ENCODE peak calls at places on chromosomes 5 and 9, in four cellular contexts. One of them, this sample, is unnamed.

GRCh38 chr5:67268233-67269011 is 71.8 kb upstream of the CD180 start:
- DNase-seq in right atrium auricular region: peak; percentile 84
- DNase-seq in uterus: peak; percentile 93
- DNase-seq in fibroblast of lung: peak; percentile 91
- DNase-seq in this sample: no peak

GRCh38 chr9:124886461-124886860 is 24.5 kb downstream of the ARPC5L start:
- DNase-seq in right atrium auricular region: no peak
- DNase-seq in uterus: no peak
- DNase-seq in fibroblast of lung: no peak
- DNase-seq in this sample: no peak

GRCh38 chr5:159774476-159775031 is 141.7 kb upstream of the ADRA1B start:
- DNase-seq in right atrium auricular region: no peak
- DNase-seq in uterus: no peak
- DNase-seq in fibroblast of lung: no peak
- DNase-seq in this sample: no peak

GRCh38 chr5:179766726-179767455 is 26.9 kb upstream of the LTC4S start:
- DNase-seq in right atrium auricular region: no peak
- DNase-seq in uterus: no peak
- DNase-seq in fibroblast of lung: peak; percentile 25
- DNase-seq in this sample: no peak

GRCh38 chr9:135275926-135276289 is 188.4 kb downstream of the OLFM1 start:
- DNase-seq in right atrium auricular region: no peak
- DNase-seq in uterus: no peak
- DNase-seq in fibroblast of lung: no peak
- DNase-seq in this sample: no peak

GRCh38 chr9:8262625-8263622 is 463.3 kb upstream of the DMAC1 start:
- DNase-seq in right atrium auricular region: no peak
- DNase-seq in uterus: no peak
- DNase-seq in fibroblast of lung: no peak
- DNase-seq in this sample: no peak

GRCh38 chr9:82127993-82128710 is 139.6 kb downstream of the SPATA31D1 start:
- DNase-seq in right atrium auricular region: no peak
- DNase-seq in uterus: no peak
- DNase-seq in fibroblast of lung: no peak
- DNase-seq in this sample: no peak

GRCh38 chr5:157560560-157560959 is 15.0 kb downstream of the ADAM19 start:
- DNase-seq in right atrium auricular region: no peak
- DNase-seq in uterus: no peak
- DNase-seq in fibroblast of lung: no peak
- DNase-seq in this sample: no peak

GRCh38 chr5:142839711-142840441 is 69.7 kb downstream of the ARHGAP26 start:
- DNase-seq in right atrium auricular region: peak; percentile 89
- DNase-seq in uterus: peak; percentile 88
- DNase-seq in fibroblast of lung: no peak
- DNase-seq in this sample: no peak

GRCh38 chr9:127540664-127541041 is 71.4 kb upstream of the STXBP1 start:
- DNase-seq in right atrium auricular region: no peak
- DNase-seq in uterus: no peak
- DNase-seq in fibroblast of lung: no peak
- DNase-seq in this sample: peak; percentile 83

GRCh38 chr5:137254695-137255094 is 244.4 kb downstream of the SPOCK1 start:
- DNase-seq in right atrium auricular region: no peak
- DNase-seq in uterus: peak; percentile 38
- DNase-seq in fibroblast of lung: peak; percentile 7
- DNase-seq in this sample: no peak

GRCh38 chr9:18526686-18527085 is 52.7 kb downstream of the ADAMTSL1 start:
- DNase-seq in right atrium auricular region: no peak
- DNase-seq in uterus: no peak
- DNase-seq in fibroblast of lung: no peak
- DNase-seq in this sample: no peak

GRCh38 chr9:38680827-38681226 is 39.1 kb downstream of the FAM240B start:
- DNase-seq in right atrium auricular region: no peak
- DNase-seq in uterus: no peak
- DNase-seq in fibroblast of lung: peak; percentile 27
- DNase-seq in this sample: no peak

GRCh38 chr9:38682713-38683112 is 37.2 kb downstream of the FAM240B start:
- DNase-seq in right atrium auricular region: peak; percentile 36
- DNase-seq in uterus: no peak
- DNase-seq in fibroblast of lung: peak; percentile 95
- DNase-seq in this sample: peak; percentile 48

GRCh38 chr9:38681747-38682227 is 38.1 kb downstream of the FAM240B start:
- DNase-seq in right atrium auricular region: no peak
- DNase-seq in uterus: no peak
- DNase-seq in fibroblast of lung: peak; percentile 95
- DNase-seq in this sample: peak; percentile 36

GRCh38 chr9:38673399-38673798 is 46.5 kb downstream of the FAM240B start:
- DNase-seq in right atrium auricular region: peak; percentile 36
- DNase-seq in uterus: no peak
- DNase-seq in fibroblast of lung: no peak
- DNase-seq in this sample: no peak

DNA sequence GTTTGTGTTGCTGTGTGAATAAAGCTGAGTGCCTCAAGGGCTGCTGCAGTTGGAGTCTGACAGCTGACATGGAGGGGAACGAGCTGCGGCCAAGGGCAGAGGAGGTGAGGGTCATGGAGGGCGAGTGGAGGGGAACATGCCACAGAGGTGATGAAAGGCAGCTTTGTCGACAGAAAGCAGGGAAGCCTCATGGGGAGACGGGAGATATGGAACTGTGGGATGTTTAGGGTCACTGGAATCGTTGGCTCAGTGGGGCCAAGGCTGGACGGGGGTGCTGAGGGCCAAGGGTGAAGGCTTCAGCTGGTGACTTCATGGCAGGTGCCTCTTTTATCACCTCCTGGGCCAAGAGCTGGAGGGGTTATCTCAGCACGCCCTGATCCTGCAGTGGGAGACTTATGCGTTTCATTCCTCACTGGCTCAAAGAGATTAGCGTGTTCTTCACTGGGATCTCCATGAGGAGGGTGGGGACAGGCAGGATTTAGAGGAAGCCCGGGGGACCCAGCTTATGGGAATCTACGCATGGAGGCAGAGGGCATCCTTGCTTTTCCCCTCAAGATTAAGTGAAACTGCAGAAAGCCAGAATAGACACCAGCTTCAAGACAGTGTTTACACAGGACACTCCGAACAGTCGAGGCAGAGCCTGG is 42.2 kb downstream of the FAM240B start:
- DNase-seq in right atrium auricular region: no peak
- DNase-seq in uterus: no peak
- DNase-seq in fibroblast of lung: no peak
- DNase-seq in this sample: no peak
- H3K27ac ChIP-seq in right atrium auricular region: no peak overlapping the region
- H3K27ac ChIP-seq in uterus: no peak overlapping the region
- H3K27ac ChIP-seq in fibroblast of lung: no peak overlapping the region
- H3K27ac ChIP-seq in this sample: no peak overlapping the region

GRCh38 chr5:39652036-39652435 is 227.3 kb upstream of the DAB2 start:
- DNase-seq in right atrium auricular region: no peak
- DNase-seq in uterus: no peak
- DNase-seq in fibroblast of lung: no peak
- DNase-seq in this sample: no peak
- H3K27ac ChIP-seq in right atrium auricular region: no peak overlapping the region
- H3K27ac ChIP-seq in uterus: no peak overlapping the region
- H3K27ac ChIP-seq in fibroblast of lung: no peak overlapping the region
- H3K27ac ChIP-seq in this sample: no peak overlapping the region

GRCh38 chr5:96338624-96339023 is 94.4 kb downstream of the PCSK1 start:
- DNase-seq in right atrium auricular region: peak; percentile 67
- DNase-seq in uterus: no peak
- DNase-seq in fibroblast of lung: no peak
- DNase-seq in this sample: no peak
- H3K27ac ChIP-seq in right atrium auricular region: peak overlapping the region; percentile 62
- H3K27ac ChIP-seq in uterus: no peak overlapping the region
- H3K27ac ChIP-seq in fibroblast of lung: no peak overlapping the region
- H3K27ac ChIP-seq in this sample: no peak overlapping the region

GRCh38 chr9:83655433-83655832 is 32.5 kb downstream of the IDNK start:
- DNase-seq in right atrium auricular region: no peak
- DNase-seq in uterus: no peak
- DNase-seq in fibroblast of lung: no peak
- DNase-seq in this sample: no peak

GRCh38 chr9:83646500-83647239 is 23.7 kb downstream of the IDNK start:
- DNase-seq in right atrium auricular region: no peak
- DNase-seq in uterus: no peak
- DNase-seq in fibroblast of lung: no peak
- DNase-seq in this sample: no peak

GRCh38 chr9:83651558-83651957 is 28.6 kb downstream of the IDNK start:
- DNase-seq in right atrium auricular region: no peak
- DNase-seq in uterus: no peak
- DNase-seq in fibroblast of lung: no peak
- DNase-seq in this sample: no peak

GRCh38 chr9:83649080-83649479 is 26.1 kb downstream of the IDNK start:
- DNase-seq in right atrium auricular region: peak; percentile 69
- DNase-seq in uterus: peak; percentile 27
- DNase-seq in fibroblast of lung: peak; percentile 11
- DNase-seq in this sample: no peak

DNA sequence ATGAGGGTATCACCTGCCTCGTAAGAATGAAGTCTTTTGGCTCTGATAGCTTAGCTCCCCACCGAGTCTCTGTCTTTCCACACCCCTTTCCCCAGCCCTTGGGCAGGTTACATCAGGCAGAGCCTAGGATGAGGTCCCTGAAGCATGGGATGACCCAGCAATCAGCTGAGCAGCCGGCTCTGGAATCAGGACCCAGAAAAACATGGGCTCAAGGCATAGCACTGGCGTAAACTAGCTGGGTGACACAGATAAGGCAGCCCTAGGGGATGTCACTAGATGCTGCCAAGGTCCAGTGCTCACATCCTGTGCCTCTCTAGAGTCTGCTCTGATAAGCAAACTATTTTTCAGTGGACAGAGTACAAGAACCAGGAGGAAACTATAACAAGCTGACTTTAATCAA is 26.6 kb downstream of the IDNK start:
- DNase-seq in right atrium auricular region: no peak
- DNase-seq in uterus: no peak
- DNase-seq in fibroblast of lung: no peak
- DNase-seq in this sample: no peak
- H3K27ac ChIP-seq in right atrium auricular region: peak overlapping the region; percentile 24
- H3K27ac ChIP-seq in uterus: no peak overlapping the region
- H3K27ac ChIP-seq in fibroblast of lung: no peak overlapping the region
- H3K27ac ChIP-seq in this sample: no peak overlapping the region

This sample was measured in PC-9.